ENCODE peak calls at places on chromosomes 3 and 15, in seven cellular contexts. J, Q, F, K, O, V and Z are unnamed samples.
A peak's percentile ranks its signal among the peaks of the same experiment; 100 is the strongest.

GRCh38 chr3:149174901-149175300 is 45.5 kb downstream of the HPS3 start:
- DNase-seq in J (no peak), Q (no peak), F (no peak), K (no peak), O (no peak), V (no peak), Z (no peak)

GRCh38 chr3:104604326-104605010 is 762.2 kb upstream of the ALCAM start:
- DNase-seq in J (no peak), Q (peak; percentile 39), F (no peak), K (no peak), O (no peak), V (no peak), Z (no peak)

GRCh38 chr3:77204788-77205187 is 164.9 kb downstream of the ROBO2 start:
- DNase-seq in J (no peak), Q (no peak), F (no peak), K (no peak), O (no peak), V (no peak), Z (no peak)

GRCh38 chr3:195085356-195086130 is 185.4 kb downstream of the XXYLT1 start:
- DNase-seq in J (no peak), Q (no peak), F (no peak), K (no peak), O (no peak), V (no peak), Z (no peak)

GRCh38 chr3:147458995-147459704 is 50.0 kb downstream of the ZIC1 start:
- DNase-seq in J (no peak), Q (no peak), F (no peak), K (no peak), O (no peak), V (no peak), Z (no peak)

GRCh38 chr15:60899322-60899966 is 329.7 kb downstream of the RORA start:
- DNase-seq in J (no peak), Q (no peak), F (no peak), K (no peak), O (no peak), V (no peak), Z (no peak)

GRCh38 chr15:93074596-93074995 is 14.4 kb downstream of the RGMA start:
- DNase-seq in J (no peak), Q (no peak), F (no peak), K (no peak), O (no peak), V (no peak), Z (no peak)

GRCh38 chr3:133568294-133569014 is 5.0 kb upstream of the CDV3 start:
- DNase-seq in J (no peak), Q (peak; percentile 97), F (no peak), K (no peak), O (no peak), V (no peak), Z (no peak)

GRCh38 chr3:150394606-150395005 is 13.5 kb upstream of the TSC22D2 start:
- DNase-seq in J (no peak), Q (no peak), F (no peak), K (no peak), O (no peak), V (no peak), Z (no peak)